ENCODE peak calls at places on chromosomes 2 and 18, in four cellular contexts. M is K562, C is SK-N-SH, N is H1. H is an unnamed sample.

GRCh38 chr2:112614201-112614840 is 29.9 kb downstream of the CHCHD5 start:
- DNase-seq in M (no peak), C (no peak), N (no peak), H (peak)

GRCh38 chr2:150191349-150191748 is 296.1 kb downstream of the RND3 start:
- DNase-seq in M (no peak), C (no peak), N (no peak), H (no peak)

GRCh38 chr2:50951416-50951815 is 80.5 kb downstream of the NRXN1 start:
- DNase-seq in M (no peak), C (no peak), N (no peak), H (no peak)

GRCh38 chr2:146665801-146666200 is 1179.0 kb upstream of the ACVR2A start:
- DNase-seq in M (no peak), C (no peak), N (no peak), H (no peak)

GRCh38 chr2:196927318-196928225 is 1.1 kb upstream of the PGAP1 start:
- DNase-seq in M (no peak), C (no peak), N (no peak), H (no peak)

GRCh38 chr2:68426885-68427579 is 40.1 kb downstream of the FBXO48 start:
- DNase-seq in M (no peak), C (no peak), N (no peak), H (no peak)

GRCh38 chr18:35289293-35290069 is 548 bp downstream of the ZSCAN30 start:
- DNase-seq in M (peak), C (peak), N (no peak), H (peak)

GRCh38 chr2:160909781-160910242 is 250.4 kb upstream of the TANK start:
- DNase-seq in M (no peak), C (no peak), N (no peak), H (no peak)

DNA sequence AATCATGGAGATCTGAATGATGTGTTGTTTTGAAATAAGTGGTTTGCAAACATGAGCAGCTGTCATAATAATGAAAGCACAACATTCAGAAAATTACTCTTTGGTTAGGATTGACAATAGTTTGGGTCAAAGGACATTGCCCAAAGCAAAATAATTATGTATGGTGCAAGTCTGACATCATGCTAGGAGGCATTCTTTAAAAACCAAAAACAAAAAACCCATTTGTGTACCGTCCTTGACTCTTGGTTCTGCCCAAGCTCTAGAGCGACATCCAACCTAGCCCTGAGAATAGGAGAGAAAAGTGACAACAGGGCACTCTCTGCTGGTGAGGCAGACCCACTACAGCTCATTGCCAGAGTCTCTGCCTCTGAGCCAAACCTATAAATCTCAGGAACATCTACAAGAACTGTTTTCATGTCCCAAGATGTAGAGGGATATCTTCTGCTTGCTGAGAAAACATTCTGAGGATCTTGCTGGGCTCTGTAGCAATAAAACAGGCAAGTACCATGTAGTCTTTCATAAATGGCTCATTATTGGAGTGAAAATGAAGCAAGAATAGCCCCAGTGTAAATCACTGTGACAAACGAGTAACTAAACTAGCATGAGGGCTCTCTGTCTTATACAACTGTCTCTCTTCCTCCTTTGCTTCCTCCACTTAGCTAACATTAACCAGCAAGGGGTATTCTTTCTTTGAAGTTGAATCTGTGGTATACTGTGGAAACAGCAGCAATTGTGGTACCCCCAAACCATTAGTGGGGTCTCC is 266.8 kb upstream of the CXCR4 start:
- DNase-seq in M (peak), C (peak), N (no peak), H (peak)
- TF ChIP-seq TEAD4 in M (no peak), C (no peak), N (no peak), H (no peak)

GRCh38 chr2:58900664-58901063 is 659.5 kb upstream of the FANCL start:
- DNase-seq in M (no peak), C (no peak), N (no peak), H (no peak)
- TF ChIP-seq TEAD4 in M (no peak), C (no peak), N (no peak), H (no peak)

DNA sequence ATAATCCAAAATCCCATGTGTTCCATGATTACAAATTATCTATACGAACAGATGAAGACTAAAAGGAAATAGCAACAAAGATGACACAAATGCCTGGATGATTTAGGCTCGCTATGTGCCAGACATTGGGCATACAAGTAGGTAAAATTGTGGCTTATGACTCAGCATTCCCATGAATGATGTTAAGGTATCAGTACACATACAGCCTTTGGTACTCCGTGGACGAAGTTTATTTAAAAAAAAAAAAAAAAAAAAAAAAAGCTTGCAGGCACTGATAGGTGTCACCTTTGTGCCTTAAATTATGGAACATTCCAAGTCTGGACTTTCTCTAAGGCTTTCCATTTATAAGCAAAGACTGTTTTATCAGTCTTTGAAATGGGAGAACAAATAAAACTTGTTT is 2.7 kb downstream of the CHAC2 start:
- DNase-seq in M (peak), C (no peak), N (no peak), H (no peak)
- TF ChIP-seq TEAD4 in M (no peak), C (no peak), N (no peak), H (no peak)

GRCh38 chr2:106292627-106293026 is 98.5 kb upstream of the UXS1 start:
- DNase-seq in M (no peak), C (no peak), N (no peak), H (no peak)
- TF ChIP-seq TEAD4 in M (no peak), C (no peak), N (no peak), H (no peak)

GRCh38 chr2:218406949-218407703 is 7.5 kb downstream of the CTDSP1 start:
- DNase-seq in M (no peak), C (peak), N (no peak), H (no peak)
- TF ChIP-seq TEAD4 in M (no peak), C (no peak), N (no peak), H (no peak)

GRCh38 chr18:28767201-28767600 is 590.3 kb upstream of the CDH2 start:
- DNase-seq in M (no peak), C (no peak), N (no peak), H (no peak)
- TF ChIP-seq TEAD4 in M (no peak), C (no peak), N (no peak), H (no peak)